ENCODE peak calls at places on chromosomes 13 and 19, in six cellular contexts. One of them, this sample, is unnamed.
A peak's percentile ranks its signal among the peaks of the same experiment; 100 is the strongest.

GRCh38 chr19:49152218-49152550 is 3.0 kb downstream of the HRC start:
- DNase-seq in IMR-90: no peak
- DNase-seq in neuronal stem cell: no peak
- DNase-seq in H9: no peak
- DNase-seq in H1: no peak
- DNase-seq in trophoblast cell: no peak
- DNase-seq in this sample: no peak

GRCh38 chr13:78689011-78689410 is 30.1 kb upstream of the OBI1 start:
- DNase-seq in IMR-90: no peak
- DNase-seq in neuronal stem cell: no peak
- DNase-seq in H9: no peak
- DNase-seq in H1: no peak
- DNase-seq in trophoblast cell: peak; percentile 10
- DNase-seq in this sample: peak; percentile 2

GRCh38 chr13:66560991-66561390 is 669.1 kb downstream of the PCDH9 start:
- DNase-seq in IMR-90: no peak
- DNase-seq in neuronal stem cell: no peak
- DNase-seq in H9: no peak
- DNase-seq in H1: no peak
- DNase-seq in trophoblast cell: no peak
- DNase-seq in this sample: no peak

GRCh38 chr13:80473695-80474094 is 132.8 kb upstream of the SPRY2 start:
- DNase-seq in IMR-90: peak; percentile 18
- DNase-seq in neuronal stem cell: no peak
- DNase-seq in H9: no peak
- DNase-seq in H1: no peak
- DNase-seq in trophoblast cell: no peak
- DNase-seq in this sample: peak; percentile 72

GRCh38 chr19:39864118-39864517 is 17.9 kb upstream of the FBL start:
- DNase-seq in IMR-90: no peak
- DNase-seq in neuronal stem cell: no peak
- DNase-seq in H9: no peak
- DNase-seq in H1: no peak
- DNase-seq in trophoblast cell: no peak
- DNase-seq in this sample: no peak

GRCh38 chr19:38090561-38090960 is 133.5 kb downstream of the DPF1 start:
- DNase-seq in IMR-90: no peak
- DNase-seq in neuronal stem cell: no peak
- DNase-seq in H9: no peak
- DNase-seq in H1: no peak
- DNase-seq in trophoblast cell: no peak
- DNase-seq in this sample: no peak

GRCh38 chr19:39083599-39083982 is 577 bp upstream of the ACP7 start:
- DNase-seq in IMR-90: no peak
- DNase-seq in neuronal stem cell: no peak
- DNase-seq in H9: no peak
- DNase-seq in H1: no peak
- DNase-seq in trophoblast cell: no peak
- DNase-seq in this sample: no peak

GRCh38 chr19:48968179-48968661 is 3.1 kb downstream of the FTL start:
- DNase-seq in IMR-90: peak; percentile 49
- DNase-seq in neuronal stem cell: no peak
- DNase-seq in H9: no peak
- DNase-seq in H1: no peak
- DNase-seq in trophoblast cell: peak; percentile 23
- DNase-seq in this sample: peak; percentile 86

GRCh38 chr19:49641688-49642487 is at the start of gene SCAF1:
- DNase-seq in IMR-90: peak; percentile 99
- DNase-seq in neuronal stem cell: peak; percentile 99
- DNase-seq in H9: peak; percentile 100
- DNase-seq in H1: peak; percentile 98
- DNase-seq in trophoblast cell: peak; percentile 99
- DNase-seq in this sample: peak; percentile 99

GRCh38 chr13:30334663-30335386 is 27.5 kb upstream of the KATNAL1 start:
- DNase-seq in IMR-90: peak; percentile 4
- DNase-seq in neuronal stem cell: peak; percentile 54
- DNase-seq in H9: peak; percentile 43
- DNase-seq in H1: peak; percentile 63
- DNase-seq in trophoblast cell: peak; percentile 81
- DNase-seq in this sample: no peak

GRCh38 chr19:1843116-1843515 is 5.2 kb downstream of the REXO1 start:
- DNase-seq in IMR-90: no peak
- DNase-seq in neuronal stem cell: no peak
- DNase-seq in H9: no peak
- DNase-seq in H1: no peak
- DNase-seq in trophoblast cell: no peak
- DNase-seq in this sample: no peak

GRCh38 chr13:111115051-111115840 is at the start of gene ARHGEF7:
- DNase-seq in IMR-90: no peak
- DNase-seq in neuronal stem cell: peak; percentile 43
- DNase-seq in H9: no peak
- DNase-seq in H1: peak; percentile 77
- DNase-seq in trophoblast cell: peak; percentile 74
- DNase-seq in this sample: peak; percentile 22

GRCh38 chr13:100213576-100213975 is 124.7 kb downstream of the PCCA start:
- DNase-seq in IMR-90: peak; percentile 44
- DNase-seq in neuronal stem cell: no peak
- DNase-seq in H9: no peak
- DNase-seq in H1: no peak
- DNase-seq in trophoblast cell: no peak
- DNase-seq in this sample: no peak

GRCh38 chr19:3304871-3305423 is 61.4 kb upstream of the NFIC start:
- DNase-seq in IMR-90: peak; percentile 41
- DNase-seq in neuronal stem cell: peak; percentile 78
- DNase-seq in H9: peak; percentile 76
- DNase-seq in H1: peak; percentile 92
- DNase-seq in trophoblast cell: peak; percentile 93
- DNase-seq in this sample: peak; percentile 69

GRCh38 chr13:110683203-110683883 is 22.6 kb downstream of the CARS2 start:
- DNase-seq in IMR-90: peak; percentile 15
- DNase-seq in neuronal stem cell: no peak
- DNase-seq in H9: no peak
- DNase-seq in H1: no peak
- DNase-seq in trophoblast cell: peak; percentile 49
- DNase-seq in this sample: peak; percentile 47

GRCh38 chr13:114067886-114068722 is 64.3 kb downstream of the RASA3 start:
- DNase-seq in IMR-90: no peak
- DNase-seq in neuronal stem cell: no peak
- DNase-seq in H9: no peak
- DNase-seq in H1: no peak
- DNase-seq in trophoblast cell: peak; percentile 19
- DNase-seq in this sample: no peak

GRCh38 chr19:56566904-56567273 is 379 bp upstream of the ZNF470 start:
- DNase-seq in IMR-90: no peak
- DNase-seq in neuronal stem cell: no peak
- DNase-seq in H9: peak; percentile 49
- DNase-seq in H1: no peak
- DNase-seq in trophoblast cell: peak; percentile 44
- DNase-seq in this sample: no peak

GRCh38 chr13:40158218-40158617 is 502.8 kb downstream of the COG6 start:
- DNase-seq in IMR-90: no peak
- DNase-seq in neuronal stem cell: no peak
- DNase-seq in H9: no peak
- DNase-seq in H1: no peak
- DNase-seq in trophoblast cell: peak; percentile 47
- DNase-seq in this sample: no peak

GRCh38 chr19:10899171-10899653 is 27.9 kb downstream of the CARM1 start:
- DNase-seq in IMR-90: no peak
- DNase-seq in neuronal stem cell: no peak
- DNase-seq in H9: no peak
- DNase-seq in H1: no peak
- DNase-seq in trophoblast cell: no peak
- DNase-seq in this sample: no peak

GRCh38 chr13:26614721-26615120 is 57.2 kb downstream of the WASF3 start:
- DNase-seq in IMR-90: no peak
- DNase-seq in neuronal stem cell: no peak
- DNase-seq in H9: no peak
- DNase-seq in H1: no peak
- DNase-seq in trophoblast cell: no peak
- DNase-seq in this sample: no peak

GRCh38 chr13:67299731-67300130 is 69.6 kb upstream of the PCDH9 start:
- DNase-seq in IMR-90: peak; percentile 38
- DNase-seq in neuronal stem cell: no peak
- DNase-seq in H9: no peak
- DNase-seq in H1: no peak
- DNase-seq in trophoblast cell: no peak
- DNase-seq in this sample: no peak

GRCh38 chr19:3801412-3802096 is 15.4 kb upstream of the MATK start:
- DNase-seq in IMR-90: no peak
- DNase-seq in neuronal stem cell: peak; percentile 40
- DNase-seq in H9: peak; percentile 86
- DNase-seq in H1: peak; percentile 81
- DNase-seq in trophoblast cell: peak; percentile 14
- DNase-seq in this sample: no peak

GRCh38 chr13:111361873-111362648 is 41.6 kb downstream of the TEX29 start:
- DNase-seq in IMR-90: no peak
- DNase-seq in neuronal stem cell: no peak
- DNase-seq in H9: no peak
- DNase-seq in H1: peak; percentile 28
- DNase-seq in trophoblast cell: no peak
- DNase-seq in this sample: no peak

GRCh38 chr19:30214651-30215051 is 157.5 kb upstream of the ZNF536 start:
- DNase-seq in IMR-90: no peak
- DNase-seq in neuronal stem cell: no peak
- DNase-seq in H9: no peak
- DNase-seq in H1: peak; percentile 41
- DNase-seq in trophoblast cell: peak; percentile 25
- DNase-seq in this sample: no peak

GRCh38 chr13:92591117-92591516 is 635.5 kb upstream of the GPC6 start:
- DNase-seq in IMR-90: no peak
- DNase-seq in neuronal stem cell: no peak
- DNase-seq in H9: no peak
- DNase-seq in H1: no peak
- DNase-seq in trophoblast cell: no peak
- DNase-seq in this sample: no peak

GRCh38 chr13:76994281-76994680 is 2.4 kb downstream of the CLN5 start:
- DNase-seq in IMR-90: no peak
- DNase-seq in neuronal stem cell: no peak
- DNase-seq in H9: no peak
- DNase-seq in H1: no peak
- DNase-seq in trophoblast cell: peak; percentile 46
- DNase-seq in this sample: no peak

GRCh38 chr13:26021956-26022355 is 29.9 kb downstream of the SHISA2 start:
- DNase-seq in IMR-90: no peak
- DNase-seq in neuronal stem cell: no peak
- DNase-seq in H9: no peak
- DNase-seq in H1: no peak
- DNase-seq in trophoblast cell: peak; percentile 28
- DNase-seq in this sample: no peak

GRCh38 chr19:58544591-58545285 is 874 bp downstream of the TRIM28 start:
- DNase-seq in IMR-90: peak; percentile 47
- DNase-seq in neuronal stem cell: peak; percentile 73
- DNase-seq in H9: peak; percentile 28
- DNase-seq in H1: no peak
- DNase-seq in trophoblast cell: peak; percentile 66
- DNase-seq in this sample: peak; percentile 56

GRCh38 chr13:34886476-34886875 is 55.6 kb upstream of the NBEA start:
- DNase-seq in IMR-90: no peak
- DNase-seq in neuronal stem cell: no peak
- DNase-seq in H9: no peak
- DNase-seq in H1: no peak
- DNase-seq in trophoblast cell: no peak
- DNase-seq in this sample: no peak

DNA sequence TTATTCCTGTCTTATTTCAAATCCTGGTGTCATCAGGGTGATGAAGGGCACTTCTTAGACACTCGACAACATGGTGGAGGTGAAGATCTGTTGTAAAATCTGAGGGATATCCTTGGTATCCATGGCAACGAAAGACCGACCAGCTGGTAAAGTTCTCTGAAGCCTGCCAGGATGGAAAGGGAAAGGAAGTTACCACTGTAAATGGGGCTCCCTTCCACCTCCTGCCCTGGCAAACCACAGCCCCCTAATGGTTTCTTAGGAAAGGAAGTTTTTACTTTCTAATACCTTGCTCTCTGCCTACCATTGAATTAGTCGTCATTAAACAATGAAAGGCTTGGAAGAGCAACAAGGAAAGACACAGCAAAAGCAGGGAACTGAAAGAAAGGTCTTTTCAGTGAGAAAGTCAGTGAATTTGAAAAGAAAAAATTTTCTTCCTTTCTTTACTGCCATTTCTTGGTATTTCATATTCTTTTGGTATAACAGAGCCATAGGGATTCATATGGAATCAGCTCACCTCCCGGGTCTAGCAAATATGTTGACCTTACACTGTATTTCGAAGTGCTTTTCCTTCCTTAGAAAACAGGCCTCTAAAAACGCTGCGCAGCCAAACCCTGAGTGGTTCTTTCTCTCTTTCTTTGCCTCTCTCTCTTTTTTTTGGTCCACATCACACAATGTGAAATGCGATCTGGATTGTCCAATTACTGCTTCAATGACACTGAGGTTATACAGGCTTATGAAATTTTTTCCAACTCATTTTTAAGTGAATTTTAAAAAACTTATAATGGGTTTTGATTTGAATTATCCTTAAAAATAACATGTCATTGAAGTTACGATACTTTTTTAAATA is 111.0 kb downstream of the RGCC start:
- DNase-seq in IMR-90: no peak
- DNase-seq in neuronal stem cell: no peak
- DNase-seq in H9: no peak
- DNase-seq in H1: no peak
- DNase-seq in trophoblast cell: no peak
- DNase-seq in this sample: no peak
- H3K14ac ChIP-seq in IMR-90: no peak overlapping the region
- H3K14ac ChIP-seq in neuronal stem cell: no peak overlapping the region
- H3K14ac ChIP-seq in H9: no peak overlapping the region
- H3K14ac ChIP-seq in H1: no peak overlapping the region
- H3K14ac ChIP-seq in trophoblast cell: no peak overlapping the region
- H3K14ac ChIP-seq in this sample: no peak overlapping the region

GRCh38 chr19:17164644-17165043 is 50.5 kb upstream of the USE1 start:
- DNase-seq in IMR-90: no peak
- DNase-seq in neuronal stem cell: no peak
- DNase-seq in H9: no peak
- DNase-seq in H1: no peak
- DNase-seq in trophoblast cell: no peak
- DNase-seq in this sample: no peak
- H4K91ac ChIP-seq in IMR-90: no peak overlapping the region
- H4K91ac ChIP-seq in neuronal stem cell: no peak overlapping the region
- H4K91ac ChIP-seq in H9: no peak overlapping the region
- H4K91ac ChIP-seq in H1: no peak overlapping the region
- H4K91ac ChIP-seq in trophoblast cell: no peak overlapping the region
- H4K91ac ChIP-seq in this sample: no peak overlapping the region

GRCh38 chr13:75798353-75799245 is 162.5 kb downstream of the LMO7 start:
- DNase-seq in IMR-90: peak; percentile 65
- DNase-seq in neuronal stem cell: no peak
- DNase-seq in H9: no peak
- DNase-seq in H1: no peak
- DNase-seq in trophoblast cell: peak; percentile 46
- DNase-seq in this sample: no peak
- H3K14ac ChIP-seq in IMR-90: no peak overlapping the region
- H3K14ac ChIP-seq in neuronal stem cell: no peak overlapping the region
- H3K14ac ChIP-seq in H9: no peak overlapping the region
- H3K14ac ChIP-seq in H1: no peak overlapping the region
- H3K14ac ChIP-seq in trophoblast cell: no peak overlapping the region
- H3K14ac ChIP-seq in this sample: no peak overlapping the region

DNA sequence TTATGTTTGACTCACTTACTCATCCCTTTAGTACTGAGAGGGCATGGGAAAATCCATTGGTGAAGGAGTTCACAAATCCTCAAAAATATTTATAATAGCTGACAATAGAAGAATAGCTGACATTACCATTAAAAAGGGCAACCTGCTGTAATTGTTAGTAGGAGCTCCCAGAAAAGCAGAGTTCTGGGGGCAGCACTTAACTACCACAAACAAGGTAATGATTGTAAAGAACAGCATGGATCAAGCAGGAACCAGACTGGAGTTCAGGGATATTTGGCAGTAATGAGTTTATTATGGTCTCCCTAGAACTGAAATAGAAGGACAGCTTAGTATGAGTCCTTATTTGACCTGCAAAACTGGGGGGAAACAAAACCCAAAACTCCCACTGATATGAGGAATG is 285.9 kb upstream of the KLHL1 start:
- DNase-seq in IMR-90: no peak
- DNase-seq in neuronal stem cell: no peak
- DNase-seq in H9: no peak
- DNase-seq in H1: no peak
- DNase-seq in trophoblast cell: no peak
- DNase-seq in this sample: no peak
- H4K91ac ChIP-seq in IMR-90: no peak overlapping the region
- H4K91ac ChIP-seq in neuronal stem cell: no peak overlapping the region
- H4K91ac ChIP-seq in H9: no peak overlapping the region
- H4K91ac ChIP-seq in H1: no peak overlapping the region
- H4K91ac ChIP-seq in trophoblast cell: no peak overlapping the region
- H4K91ac ChIP-seq in this sample: no peak overlapping the region